ENCODE peak calls at places on chromosomes 5 and 9, in five cellular contexts. S is HCT116, K is HepG2, M is K562, B is SK-N-SH. U is an unnamed sample.

GRCh38 chr5:91598216-91598615 is 215.1 kb upstream of the ARRDC3 start:
- DNase-seq in S (no peak), K (no peak), M (no peak), B (peak), U (peak)

GRCh38 chr9:133759146-133759900 is 21.2 kb upstream of the SARDH start:
- DNase-seq in S (peak), K (no peak), M (peak), B (peak), U (peak)

GRCh38 chr9:114205171-114206015 is 50.1 kb downstream of the COL27A1 start:
- DNase-seq in S (no peak), K (no peak), M (no peak), B (no peak), U (no peak)

GRCh38 chr9:37905776-37906175 is 1.8 kb upstream of the SLC25A51 start:
- DNase-seq in S (no peak), K (no peak), M (no peak), B (no peak), U (no peak)

GRCh38 chr5:94691947-94692346 is 73.5 kb downstream of the SLF1 start:
- DNase-seq in S (no peak), K (peak), M (no peak), B (peak), U (no peak)

GRCh38 chr5:107456281-107456715 is 214.4 kb downstream of the EFNA5 start:
- DNase-seq in S (no peak), K (no peak), M (no peak), B (no peak), U (no peak)

GRCh38 chr9:80797841-80798688 is 891.3 kb downstream of the TLE1 start:
- DNase-seq in S (no peak), K (no peak), M (no peak), B (peak), U (no peak)

GRCh38 chr9:120531683-120532300 is 48.2 kb downstream of the CDK5RAP2 start:
- DNase-seq in S (peak), K (peak), M (no peak), B (peak), U (peak)

GRCh38 chr9:80410106-80410505 is 838.3 kb downstream of the TLE4 start:
- DNase-seq in S (no peak), K (no peak), M (no peak), B (no peak), U (no peak)

GRCh38 chr5:31663519-31663918 is 24.6 kb downstream of the PDZD2 start:
- DNase-seq in S (no peak), K (no peak), M (no peak), B (no peak), U (no peak)

GRCh38 chr5:72314571-72315172 is 5.4 kb downstream of the MRPS27 start:
- DNase-seq in S (no peak), K (peak), M (no peak), B (peak), U (peak)

GRCh38 chr5:91438871-91439270 is 55.8 kb upstream of the ARRDC3 start:
- DNase-seq in S (peak), K (peak), M (no peak), B (no peak), U (no peak)

GRCh38 chr5:14665949-14666741 is 1.6 kb downstream of the OTULIN start:
- DNase-seq in S (no peak), K (peak), M (no peak), B (peak), U (peak)

GRCh38 chr9:18274693-18275092 is 199.3 kb upstream of the ADAMTSL1 start:
- DNase-seq in S (no peak), K (no peak), M (no peak), B (no peak), U (no peak)

GRCh38 chr5:35229076-35230042 is 928 bp downstream of the PRLR start:
- DNase-seq in S (no peak), K (peak), M (no peak), B (peak), U (no peak)

GRCh38 chr5:134549714-134550113 is 24.2 kb downstream of the JADE2 start:
- DNase-seq in S (no peak), K (no peak), M (no peak), B (no peak), U (no peak)

GRCh38 chr9:35675732-35676392 is 2.1 kb downstream of the CA9 start:
- DNase-seq in S (no peak), K (no peak), M (no peak), B (peak), U (no peak)

GRCh38 chr9:2493106-2493505 is 128.5 kb upstream of the VLDLR start:
- DNase-seq in S (no peak), K (no peak), M (no peak), B (no peak), U (no peak)

GRCh38 chr9:129595903-129596540 is 24.9 kb downstream of the C9orf50 start:
- DNase-seq in S (no peak), K (no peak), M (peak), B (no peak), U (no peak)

GRCh38 chr9:94681508-94681907 is 42.2 kb upstream of the FBP1 start:
- DNase-seq in S (peak), K (peak), M (peak), B (peak), U (peak)

GRCh38 chr5:72612810-72613209 is 105.6 kb upstream of the ZNF366 start:
- DNase-seq in S (no peak), K (no peak), M (no peak), B (no peak), U (no peak)

GRCh38 chr9:91034521-91034920 is 232.9 kb downstream of the SYK start:
- DNase-seq in S (no peak), K (no peak), M (no peak), B (no peak), U (no peak)

GRCh38 chr5:7961540-7961939 is 92.6 kb downstream of the MTRR start:
- DNase-seq in S (no peak), K (no peak), M (no peak), B (no peak), U (no peak)

GRCh38 chr9:4828776-4829175 is 36.0 kb downstream of the RCL1 start:
- DNase-seq in S (no peak), K (peak), M (no peak), B (no peak), U (no peak)

GRCh38 chr5:105506692-105507277 is 1944.2 kb upstream of the NUDT12 start:
- DNase-seq in S (peak), K (peak), M (no peak), B (no peak), U (peak)

GRCh38 chr9:84254972-84255371 is 85.6 kb downstream of the SLC28A3 start:
- DNase-seq in S (no peak), K (no peak), M (no peak), B (no peak), U (peak)

GRCh38 chr9:115034801-115035200 is 83.2 kb downstream of the TNC start:
- DNase-seq in S (no peak), K (no peak), M (no peak), B (no peak), U (no peak)

GRCh38 chr5:180803181-180804128 is 849 bp upstream of the MGAT1 start:
- DNase-seq in S (no peak), K (peak), M (peak), B (peak), U (no peak)

GRCh38 chr5:17395516-17395915 is 102.5 kb upstream of the TAF11L2 start:
- DNase-seq in S (no peak), K (no peak), M (no peak), B (no peak), U (no peak)

GRCh38 chr5:42583322-42583721 is 160.1 kb downstream of the GHR start:
- DNase-seq in S (peak), K (peak), M (peak), B (peak), U (peak)

DNA sequence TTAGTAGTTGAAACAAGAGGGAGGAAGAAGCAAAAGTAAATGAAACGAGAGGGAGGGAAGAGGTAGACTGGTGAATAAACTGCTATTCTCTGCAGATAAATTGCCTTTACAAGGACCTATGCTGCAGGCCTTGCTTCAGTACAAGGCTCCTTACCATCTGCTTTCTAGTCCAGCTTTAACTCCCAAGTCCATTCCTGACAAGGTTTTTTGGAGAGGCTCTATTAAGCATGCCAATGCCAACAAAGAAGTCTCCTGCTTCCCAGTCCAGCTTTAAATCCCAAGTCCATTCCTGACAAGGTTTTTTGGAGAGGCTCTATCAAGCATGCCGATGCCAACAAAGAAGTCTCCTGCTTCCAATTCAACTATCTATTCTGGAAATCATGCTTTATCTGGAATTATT is 244.9 kb downstream of the GABRB2 start:
- DNase-seq in S (no peak), K (no peak), M (no peak), B (no peak), U (no peak)
- TF ChIP-seq JUND in S (no peak), K (no peak), M (no peak), B (no peak), U (no peak)

GRCh38 chr9:82810902-82811301 is 252.0 kb downstream of the RASEF start:
- DNase-seq in S (peak), K (no peak), M (no peak), B (no peak), U (peak)
- TF ChIP-seq JUND in S (peak), K (no peak), M (no peak), B (no peak), U (no peak)

DNA sequence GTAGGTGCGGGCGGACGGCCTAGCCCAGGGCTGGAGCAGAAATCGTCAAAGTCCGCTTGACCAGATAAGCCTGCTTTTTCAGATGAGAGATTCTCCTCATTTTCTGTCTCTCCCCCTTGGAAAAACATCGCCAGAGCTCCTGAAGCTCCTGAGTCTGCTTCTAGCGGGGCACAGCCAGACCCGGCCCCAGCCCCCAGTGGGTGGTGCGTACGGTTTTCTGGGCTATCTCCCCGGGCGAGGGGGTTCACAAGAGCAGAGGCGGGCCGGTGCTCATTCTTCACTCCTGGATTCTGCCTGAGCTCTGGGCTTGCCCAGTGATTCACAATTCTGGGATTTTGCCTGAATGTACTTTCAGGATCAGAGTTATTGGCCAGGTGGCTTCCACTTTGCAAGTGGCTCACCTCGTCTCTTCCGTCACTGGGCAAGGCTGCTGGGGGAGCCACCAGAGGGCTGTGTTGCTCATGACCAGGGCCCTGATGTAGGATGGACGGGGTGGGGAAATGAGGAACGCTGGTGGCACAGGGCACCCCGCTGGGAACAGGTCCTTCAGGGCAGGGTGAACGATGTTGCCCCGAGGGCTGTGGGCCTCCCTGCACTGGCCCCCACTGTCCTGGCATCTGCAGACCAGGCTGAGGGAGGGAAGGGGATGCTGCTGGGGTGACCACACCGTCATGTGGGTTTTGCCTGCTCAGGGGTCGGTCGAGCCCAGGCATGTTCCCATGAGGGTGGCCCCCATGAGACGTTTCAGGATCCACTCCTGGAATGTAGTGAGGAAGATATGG is 6.3 kb downstream of the SEC16A start:
- DNase-seq in S (no peak), K (no peak), M (no peak), B (no peak), U (no peak)
- TF ChIP-seq JUND in S (no peak), K (no peak), M (no peak), B (no peak), U (no peak)

GRCh38 chr5:139579-140442 is 47.8 kb downstream of the PLEKHG4B start:
- DNase-seq in S (no peak), K (no peak), M (no peak), B (peak), U (no peak)
- TF ChIP-seq JUND in S (no peak), K (no peak), M (no peak), B (no peak), U (no peak)

DNA sequence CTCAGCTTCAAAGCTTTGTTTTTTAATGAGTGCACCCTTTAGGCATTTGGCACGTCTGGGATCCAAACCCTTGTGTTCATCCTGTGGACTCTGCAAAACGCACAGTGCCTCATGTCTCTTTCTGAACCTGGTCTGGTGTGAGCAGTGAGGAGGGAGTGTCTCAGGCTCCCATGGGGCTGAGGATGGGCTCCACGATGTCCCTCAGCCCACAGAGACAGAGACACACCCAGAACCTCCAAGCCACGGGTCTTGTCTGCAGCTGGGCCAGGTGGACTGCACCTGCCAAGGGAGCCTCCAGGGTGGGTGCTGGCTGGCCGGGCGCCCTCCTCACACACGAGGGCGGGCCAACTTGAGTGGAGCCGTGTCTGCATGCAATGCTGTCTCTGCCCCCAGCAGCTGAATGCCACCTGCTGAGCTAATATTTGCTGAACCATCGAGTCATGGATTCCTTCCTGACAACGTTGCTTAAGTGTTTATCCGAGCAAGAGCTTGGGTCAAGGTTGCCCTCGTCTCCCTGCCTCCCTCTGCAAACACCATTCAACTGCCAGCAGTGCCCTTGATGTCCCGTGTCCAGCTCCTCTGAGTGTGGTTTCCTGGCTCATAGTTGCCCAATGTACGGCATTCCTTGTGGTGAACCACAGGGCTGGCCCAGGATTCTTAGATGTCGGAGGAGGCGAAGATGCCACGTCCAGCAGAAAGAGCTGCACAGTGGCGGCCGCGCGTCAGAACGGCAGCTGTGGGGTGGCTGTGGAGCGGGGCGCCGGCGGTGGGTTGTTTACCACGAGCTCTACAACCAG is 31.4 kb upstream of the LPCAT1 start:
- DNase-seq in S (peak), K (peak), M (peak), B (no peak), U (peak)
- TF ChIP-seq JUND in S (no peak), K (peak), M (no peak), B (no peak), U (no peak)

DNA sequence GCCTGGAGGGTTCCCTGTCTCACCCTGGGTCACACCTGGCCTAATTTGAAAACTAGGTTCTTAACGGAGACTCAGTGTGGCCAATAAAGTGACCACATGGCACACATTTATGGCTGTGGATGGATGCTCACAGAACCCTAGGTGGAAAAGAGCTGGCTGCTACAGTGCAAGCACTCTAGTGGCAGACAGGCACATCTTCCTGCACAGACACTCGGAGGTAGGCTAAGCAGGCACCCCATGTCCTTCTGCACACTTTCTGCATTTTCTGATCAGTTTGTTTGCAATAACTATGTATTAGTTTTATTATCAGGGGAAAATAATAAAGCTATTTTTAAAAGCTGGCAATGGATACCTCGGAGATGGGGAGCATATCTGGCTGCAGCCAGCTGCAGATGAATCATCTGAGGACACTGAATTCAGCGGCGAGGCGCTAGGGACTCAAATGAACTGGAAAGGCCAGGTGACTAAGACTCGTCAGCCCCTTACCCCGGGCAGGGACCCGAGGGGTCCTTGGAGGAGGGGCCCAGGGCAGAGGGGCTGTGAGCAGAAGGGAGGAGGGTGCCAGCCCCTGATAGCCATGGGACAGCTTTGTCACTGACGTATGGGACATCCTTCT is 96.2 kb downstream of the OLFM1 start:
- DNase-seq in S (no peak), K (no peak), M (no peak), B (no peak), U (no peak)
- TF ChIP-seq JUND in S (no peak), K (no peak), M (no peak), B (no peak), U (no peak)

GRCh38 chr5:141135718-141136266 is 786 bp downstream of the PCDHB5 start:
- DNase-seq in S (no peak), K (no peak), M (no peak), B (no peak), U (no peak)

GRCh38 chr5:141135030-141135717 is at the start of gene PCDHB5:
- DNase-seq in S (no peak), K (no peak), M (peak), B (no peak), U (peak)
- TF ChIP-seq JUND in S (no peak), K (no peak), M (no peak), B (no peak), U (no peak)

U was measured in T47D.